ENCODE peak calls at places on chromosomes 6 and 20, in ten cellular contexts. One of them, this sample, is unnamed. For H3K27me3, the result is how much of the 10 kb centered on the place peaks cover.

GRCh38 chr20:59820204-59821041 is 113.0 kb downstream of the SYCP2 start:
- DNase-seq in tibial nerve: peak
- DNase-seq in transverse colon: no peak
- DNase-seq in GM23338: no peak
- DNase-seq in heart right ventricle: peak
- DNase-seq in aorta: peak
- DNase-seq in upper lobe of left lung: no peak
- DNase-seq in colonic mucosa: peak
- DNase-seq in body of pancreas: peak
- DNase-seq in hepatocyte: no peak
- DNase-seq in this sample: peak

GRCh38 chr6:139150915-139151314 is 16.0 kb downstream of the HECA start:
- DNase-seq in transverse colon: no peak
- DNase-seq in body of pancreas: no peak
- DNase-seq in hepatocyte: no peak
- DNase-seq in aorta: no peak
- DNase-seq in heart right ventricle: no peak
- DNase-seq in colonic mucosa: no peak
- DNase-seq in GM23338: no peak
- DNase-seq in tibial nerve: no peak
- DNase-seq in upper lobe of left lung: no peak
- DNase-seq in this sample: no peak

GRCh38 chr6:14305131-14305530 is 187.6 kb downstream of the CD83 start:
- DNase-seq in upper lobe of left lung: no peak
- DNase-seq in tibial nerve: no peak
- DNase-seq in heart right ventricle: no peak
- DNase-seq in colonic mucosa: no peak
- DNase-seq in body of pancreas: no peak
- DNase-seq in hepatocyte: no peak
- DNase-seq in aorta: no peak
- DNase-seq in transverse colon: no peak
- DNase-seq in GM23338: no peak
- DNase-seq in this sample: no peak

GRCh38 chr6:75463896-75464295 is 29.7 kb downstream of the FILIP1 start:
- DNase-seq in body of pancreas: no peak
- DNase-seq in heart right ventricle: no peak
- DNase-seq in aorta: no peak
- DNase-seq in GM23338: no peak
- DNase-seq in hepatocyte: no peak
- DNase-seq in colonic mucosa: no peak
- DNase-seq in transverse colon: no peak
- DNase-seq in tibial nerve: no peak
- DNase-seq in upper lobe of left lung: no peak
- DNase-seq in this sample: no peak

GRCh38 chr6:35186571-35186970 is 27.2 kb upstream of the SCUBE3 start:
- DNase-seq in colonic mucosa: no peak
- DNase-seq in hepatocyte: no peak
- DNase-seq in heart right ventricle: no peak
- DNase-seq in body of pancreas: no peak
- DNase-seq in transverse colon: no peak
- DNase-seq in aorta: no peak
- DNase-seq in GM23338: no peak
- DNase-seq in tibial nerve: no peak
- DNase-seq in upper lobe of left lung: no peak
- DNase-seq in this sample: no peak

GRCh38 chr20:8557711-8558110 is 425.6 kb downstream of the PLCB1 start:
- DNase-seq in aorta: no peak
- DNase-seq in body of pancreas: no peak
- DNase-seq in heart right ventricle: no peak
- DNase-seq in tibial nerve: no peak
- DNase-seq in hepatocyte: no peak
- DNase-seq in GM23338: no peak
- DNase-seq in upper lobe of left lung: no peak
- DNase-seq in transverse colon: no peak
- DNase-seq in colonic mucosa: no peak
- DNase-seq in this sample: no peak

GRCh38 chr6:29505808-29506207 is 18.1 kb upstream of the MAS1L start:
- DNase-seq in upper lobe of left lung: no peak
- DNase-seq in tibial nerve: no peak
- DNase-seq in aorta: no peak
- DNase-seq in heart right ventricle: no peak
- DNase-seq in body of pancreas: no peak
- DNase-seq in colonic mucosa: no peak
- DNase-seq in hepatocyte: no peak
- DNase-seq in transverse colon: no peak
- DNase-seq in GM23338: no peak
- DNase-seq in this sample: no peak

GRCh38 chr6:45988635-45989034 is 27.0 kb downstream of the CLIC5 start:
- DNase-seq in GM23338: peak
- DNase-seq in upper lobe of left lung: no peak
- DNase-seq in heart right ventricle: peak
- DNase-seq in body of pancreas: no peak
- DNase-seq in colonic mucosa: no peak
- DNase-seq in tibial nerve: no peak
- DNase-seq in transverse colon: no peak
- DNase-seq in aorta: no peak
- DNase-seq in hepatocyte: no peak
- DNase-seq in this sample: no peak

DNA sequence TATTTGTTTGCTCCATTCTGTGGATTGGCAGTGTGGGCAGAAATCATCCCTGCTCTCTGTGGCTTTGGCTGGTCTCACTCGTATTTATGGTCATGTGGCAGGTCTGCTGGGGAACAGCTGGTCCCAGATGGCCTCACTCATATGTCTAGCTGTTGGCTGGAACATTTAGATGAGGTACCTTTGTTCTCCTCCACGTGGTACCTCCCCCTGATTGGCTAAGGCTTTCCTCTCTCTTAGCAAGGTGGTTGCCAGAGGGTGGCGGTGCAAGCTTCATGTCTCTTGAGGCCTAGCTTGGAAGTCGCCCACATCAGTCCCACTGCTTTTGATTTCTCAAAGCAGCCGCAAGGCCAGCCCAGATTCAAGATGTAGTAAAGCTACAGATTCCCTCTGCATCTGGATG is 348.5 kb upstream of the BTBD3 start:
- DNase-seq in tibial nerve: no peak
- DNase-seq in upper lobe of left lung: no peak
- DNase-seq in colonic mucosa: no peak
- DNase-seq in aorta: no peak
- DNase-seq in heart right ventricle: no peak
- DNase-seq in body of pancreas: no peak
- DNase-seq in transverse colon: no peak
- DNase-seq in hepatocyte: no peak
- DNase-seq in GM23338: peak
- DNase-seq in this sample: no peak
- H3K4me3 ChIP-seq in tibial nerve: no peak
- H3K4me3 ChIP-seq in upper lobe of left lung: no peak
- H3K4me3 ChIP-seq in colonic mucosa: no peak
- H3K4me3 ChIP-seq in aorta: no peak
- H3K4me3 ChIP-seq in heart right ventricle: no peak
- H3K4me3 ChIP-seq in body of pancreas: no peak
- H3K4me3 ChIP-seq in transverse colon: no peak
- H3K4me3 ChIP-seq in hepatocyte: no peak
- H3K4me3 ChIP-seq in GM23338: no peak
- H3K4me3 ChIP-seq in this sample: no peak

GRCh38 chr20:63842258-63842657 is 11.2 kb upstream of the ZBTB46 start:
- DNase-seq in colonic mucosa: no peak
- DNase-seq in tibial nerve: no peak
- DNase-seq in body of pancreas: no peak
- DNase-seq in upper lobe of left lung: no peak
- DNase-seq in transverse colon: no peak
- DNase-seq in heart right ventricle: no peak
- DNase-seq in aorta: no peak
- DNase-seq in GM23338: no peak
- DNase-seq in hepatocyte: no peak
- DNase-seq in this sample: no peak

GRCh38 chr20:63844384-63845025 is 13.4 kb upstream of the ZBTB46 start:
- DNase-seq in colonic mucosa: no peak
- DNase-seq in heart right ventricle: no peak
- DNase-seq in GM23338: no peak
- DNase-seq in hepatocyte: no peak
- DNase-seq in aorta: no peak
- DNase-seq in tibial nerve: no peak
- DNase-seq in transverse colon: no peak
- DNase-seq in upper lobe of left lung: peak
- DNase-seq in body of pancreas: no peak
- DNase-seq in this sample: no peak

GRCh38 chr20:63846128-63846771 is 15.0 kb upstream of the ABHD16B start:
- DNase-seq in body of pancreas: no peak
- DNase-seq in upper lobe of left lung: peak
- DNase-seq in tibial nerve: no peak
- DNase-seq in aorta: peak
- DNase-seq in colonic mucosa: no peak
- DNase-seq in transverse colon: no peak
- DNase-seq in GM23338: peak
- DNase-seq in hepatocyte: peak
- DNase-seq in heart right ventricle: peak
- DNase-seq in this sample: no peak

GRCh38 chr20:63843222-63843621 is 12.2 kb upstream of the ZBTB46 start:
- DNase-seq in GM23338: no peak
- DNase-seq in colonic mucosa: no peak
- DNase-seq in hepatocyte: no peak
- DNase-seq in tibial nerve: no peak
- DNase-seq in body of pancreas: no peak
- DNase-seq in aorta: no peak
- DNase-seq in upper lobe of left lung: no peak
- DNase-seq in transverse colon: no peak
- DNase-seq in heart right ventricle: no peak
- DNase-seq in this sample: no peak

DNA sequence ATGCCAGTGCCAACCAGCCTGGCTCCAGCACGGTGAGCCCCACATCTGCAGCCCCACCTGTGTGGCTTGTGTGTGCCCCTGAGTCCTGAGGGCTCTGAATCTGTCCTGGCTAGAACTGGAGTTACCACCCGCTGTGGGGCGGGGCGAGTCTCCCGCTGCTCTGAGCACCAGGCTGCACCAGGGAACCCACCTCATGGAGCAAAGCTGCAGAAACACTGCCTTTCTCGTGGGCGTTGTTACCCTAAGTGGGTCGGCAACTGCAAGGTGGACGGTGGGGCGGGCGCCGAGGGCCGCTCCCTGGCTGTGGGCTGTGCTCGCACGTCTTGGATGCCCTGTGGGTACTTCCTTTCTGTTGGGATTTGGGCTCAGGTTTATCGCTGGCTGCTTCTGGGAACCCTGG is 12.7 kb upstream of the ZBTB46 start:
- DNase-seq in GM23338: no peak
- DNase-seq in heart right ventricle: no peak
- DNase-seq in tibial nerve: no peak
- DNase-seq in transverse colon: no peak
- DNase-seq in body of pancreas: no peak
- DNase-seq in upper lobe of left lung: no peak
- DNase-seq in aorta: no peak
- DNase-seq in hepatocyte: no peak
- DNase-seq in colonic mucosa: no peak
- DNase-seq in this sample: no peak
- H3K27me3 ChIP-seq in GM23338: under half
- H3K27me3 ChIP-seq in heart right ventricle: under half
- H3K27me3 ChIP-seq in tibial nerve: under half
- H3K27me3 ChIP-seq in transverse colon: half or more
- H3K27me3 ChIP-seq in body of pancreas: under half
- H3K27me3 ChIP-seq in upper lobe of left lung: under half
- H3K27me3 ChIP-seq in aorta: under half
- H3K27me3 ChIP-seq in hepatocyte: under half
- H3K27me3 ChIP-seq in colonic mucosa: under half
- H3K27me3 ChIP-seq in this sample: under half

DNA sequence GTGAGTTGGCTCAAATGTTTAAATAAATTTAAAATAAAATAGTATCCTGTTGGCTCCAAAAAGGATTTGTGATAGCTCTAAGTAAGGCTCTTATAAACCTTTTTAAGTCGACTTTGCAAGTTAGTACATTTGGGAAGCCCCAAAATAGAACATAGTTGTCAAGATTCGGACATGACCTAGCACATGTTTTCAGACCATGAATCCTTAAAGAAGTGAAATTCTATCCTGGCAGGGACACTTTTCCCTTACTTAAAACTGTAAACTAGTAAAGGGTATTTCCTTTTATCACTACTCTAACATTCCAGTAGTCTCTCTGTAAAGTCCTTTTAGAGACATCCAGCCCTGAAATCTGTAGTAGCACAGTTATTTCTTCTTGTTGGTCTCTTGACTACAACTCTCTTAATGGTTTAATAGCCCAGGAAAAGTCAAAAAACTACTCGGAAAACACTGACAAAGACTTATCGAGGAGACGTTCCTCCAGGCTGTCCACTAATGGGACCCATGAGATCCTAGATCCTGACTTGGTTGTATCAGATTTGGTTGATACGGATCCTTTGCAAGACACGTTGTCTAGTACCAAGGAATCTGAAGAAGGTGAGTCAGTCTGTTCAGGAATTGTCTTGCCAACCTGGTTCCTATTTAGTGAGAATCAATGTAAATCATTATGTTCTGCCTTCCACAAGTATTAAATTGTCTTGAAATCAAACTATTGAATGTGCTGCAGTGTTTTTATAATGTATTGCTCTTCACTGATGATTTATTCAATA is 83.6 kb downstream of the SCAND1 start:
- DNase-seq in transverse colon: no peak
- DNase-seq in tibial nerve: no peak
- DNase-seq in upper lobe of left lung: no peak
- DNase-seq in colonic mucosa: no peak
- DNase-seq in body of pancreas: no peak
- DNase-seq in heart right ventricle: no peak
- DNase-seq in aorta: no peak
- DNase-seq in hepatocyte: no peak
- DNase-seq in GM23338: no peak
- DNase-seq in this sample: no peak
- H3K27ac ChIP-seq in transverse colon: no peak
- H3K27ac ChIP-seq in tibial nerve: peak
- H3K27ac ChIP-seq in upper lobe of left lung: no peak
- H3K27ac ChIP-seq in colonic mucosa: no peak
- H3K27ac ChIP-seq in body of pancreas: no peak
- H3K27ac ChIP-seq in heart right ventricle: peak
- H3K27ac ChIP-seq in aorta: peak
- H3K27ac ChIP-seq in hepatocyte: peak
- H3K27ac ChIP-seq in GM23338: peak
- H3K27ac ChIP-seq in this sample: peak

DNA sequence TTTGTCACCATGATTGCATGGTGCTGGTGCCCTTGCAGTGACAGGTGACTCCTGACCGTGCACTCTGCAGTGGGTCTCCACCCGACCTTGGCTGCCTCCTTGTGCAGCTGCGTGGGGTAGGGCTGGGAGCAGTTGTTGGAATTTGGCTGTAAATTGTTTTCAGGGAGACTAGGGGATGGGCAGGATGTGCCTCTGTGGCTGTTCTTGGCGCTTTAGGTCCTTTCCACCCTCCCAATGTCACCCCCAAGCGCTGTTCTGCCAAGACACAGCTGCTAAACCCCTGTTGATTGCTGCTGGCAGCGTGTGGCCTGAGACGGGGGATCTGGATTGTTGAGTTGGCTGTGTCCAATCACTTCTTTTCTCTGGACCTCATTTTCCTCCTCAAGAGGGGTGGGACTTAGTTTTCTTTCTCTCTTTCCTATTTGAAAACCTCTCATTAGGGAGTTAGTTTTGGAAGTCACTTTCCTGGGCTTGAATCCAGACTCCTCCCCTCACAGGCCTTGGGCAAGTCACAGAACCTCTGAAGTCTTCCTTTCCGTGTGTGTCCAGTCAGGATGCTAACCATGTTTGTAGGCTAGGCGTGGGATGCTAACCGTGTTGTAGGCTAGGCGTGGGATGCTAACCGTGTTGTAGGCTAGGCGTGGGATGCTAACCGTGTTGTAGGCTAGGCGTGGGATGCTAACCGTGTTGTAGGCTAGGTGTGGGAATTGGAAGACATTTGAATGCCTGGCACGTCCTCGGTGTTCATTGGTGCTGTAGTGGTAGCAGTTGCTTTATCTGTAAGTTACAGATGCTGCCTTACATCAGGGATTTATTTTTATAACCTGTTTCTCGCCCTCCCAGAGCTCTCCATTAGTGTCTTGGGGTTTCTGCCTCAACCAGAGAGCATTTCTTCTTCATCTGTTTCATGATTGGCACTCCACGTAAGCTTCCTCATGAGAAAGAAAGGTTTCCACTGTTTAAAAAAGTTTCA is 8.6 kb downstream of the IGF2R start:
- DNase-seq in colonic mucosa: no peak
- DNase-seq in GM23338: no peak
- DNase-seq in upper lobe of left lung: no peak
- DNase-seq in body of pancreas: peak
- DNase-seq in transverse colon: no peak
- DNase-seq in heart right ventricle: peak
- DNase-seq in aorta: no peak
- DNase-seq in hepatocyte: no peak
- DNase-seq in tibial nerve: no peak
- DNase-seq in this sample: no peak
- H3K4me3 ChIP-seq in colonic mucosa: no peak
- H3K4me3 ChIP-seq in GM23338: peak
- H3K4me3 ChIP-seq in upper lobe of left lung: no peak
- H3K4me3 ChIP-seq in body of pancreas: no peak
- H3K4me3 ChIP-seq in transverse colon: no peak
- H3K4me3 ChIP-seq in heart right ventricle: no peak
- H3K4me3 ChIP-seq in aorta: no peak
- H3K4me3 ChIP-seq in hepatocyte: no peak
- H3K4me3 ChIP-seq in tibial nerve: no peak
- H3K4me3 ChIP-seq in this sample: no peak

This sample was measured in small intestine.